ENCODE peak calls at places on chromosomes 3 and 15, in eight cellular contexts. One of them, this sample, is unnamed.

GRCh38 chr3:111831840-111832239 is 27.2 kb upstream of the PHLDB2 start:
- DNase-seq in left cardiac atrium: no peak
- DNase-seq in tibial nerve: no peak
- DNase-seq in ovary: no peak
- DNase-seq in RCC 7860: peak; percentile 66
- DNase-seq in MG63: no peak
- DNase-seq in left lobe of liver: no peak
- DNase-seq in Right ventricle myocardium superior: no peak
- DNase-seq in this sample: no peak

GRCh38 chr3:159821148-159821547 is 167.5 kb upstream of the IL12A start:
- DNase-seq in left cardiac atrium: no peak
- DNase-seq in tibial nerve: no peak
- DNase-seq in ovary: no peak
- DNase-seq in RCC 7860: peak; percentile 71
- DNase-seq in MG63: no peak
- DNase-seq in left lobe of liver: no peak
- DNase-seq in Right ventricle myocardium superior: no peak
- DNase-seq in this sample: no peak

GRCh38 chr3:49098429-49098828 is 4.6 kb upstream of the QRICH1 start:
- DNase-seq in left cardiac atrium: peak; percentile 33
- DNase-seq in tibial nerve: no peak
- DNase-seq in ovary: no peak
- DNase-seq in RCC 7860: no peak
- DNase-seq in MG63: no peak
- DNase-seq in left lobe of liver: no peak
- DNase-seq in Right ventricle myocardium superior: peak; percentile 75
- DNase-seq in this sample: no peak

GRCh38 chr15:59224474-59224873 is 17.8 kb downstream of the LDHAL6B start:
- DNase-seq in left cardiac atrium: peak; percentile 67
- DNase-seq in tibial nerve: no peak
- DNase-seq in ovary: no peak
- DNase-seq in RCC 7860: no peak
- DNase-seq in MG63: no peak
- DNase-seq in left lobe of liver: peak; percentile 51
- DNase-seq in Right ventricle myocardium superior: peak; percentile 58
- DNase-seq in this sample: peak; percentile 54

GRCh38 chr15:40070166-40070557 is 31.2 kb upstream of the SRP14 start:
- DNase-seq in left cardiac atrium: no peak
- DNase-seq in tibial nerve: no peak
- DNase-seq in ovary: no peak
- DNase-seq in RCC 7860: no peak
- DNase-seq in MG63: no peak
- DNase-seq in left lobe of liver: no peak
- DNase-seq in Right ventricle myocardium superior: no peak
- DNase-seq in this sample: no peak

GRCh38 chr3:72664576-72664975 is 183.7 kb downstream of the SHQ1 start:
- DNase-seq in left cardiac atrium: no peak
- DNase-seq in tibial nerve: no peak
- DNase-seq in ovary: no peak
- DNase-seq in RCC 7860: no peak
- DNase-seq in MG63: no peak
- DNase-seq in left lobe of liver: no peak
- DNase-seq in Right ventricle myocardium superior: no peak
- DNase-seq in this sample: no peak

GRCh38 chr3:63611382-63611781 is 41.1 kb upstream of the SNTN start:
- DNase-seq in left cardiac atrium: no peak
- DNase-seq in tibial nerve: no peak
- DNase-seq in ovary: no peak
- DNase-seq in RCC 7860: no peak
- DNase-seq in MG63: no peak
- DNase-seq in left lobe of liver: no peak
- DNase-seq in Right ventricle myocardium superior: no peak
- DNase-seq in this sample: no peak

GRCh38 chr3:48345946-48346572 is 12.6 kb upstream of the SPINK8 start:
- DNase-seq in left cardiac atrium: no peak
- DNase-seq in tibial nerve: no peak
- DNase-seq in ovary: no peak
- DNase-seq in RCC 7860: no peak
- DNase-seq in MG63: no peak
- DNase-seq in left lobe of liver: no peak
- DNase-seq in Right ventricle myocardium superior: no peak
- DNase-seq in this sample: no peak

GRCh38 chr15:78374436-78375393 is 34.6 kb downstream of the CRABP1 start:
- DNase-seq in left cardiac atrium: no peak
- DNase-seq in tibial nerve: no peak
- DNase-seq in ovary: no peak
- DNase-seq in RCC 7860: peak; percentile 18
- DNase-seq in MG63: peak; percentile 17
- DNase-seq in left lobe of liver: peak; percentile 87
- DNase-seq in Right ventricle myocardium superior: no peak
- DNase-seq in this sample: peak; percentile 91

GRCh38 chr3:51389423-51390183 is 1.5 kb upstream of the RBM15B start:
- DNase-seq in left cardiac atrium: peak; percentile 63
- DNase-seq in tibial nerve: no peak
- DNase-seq in ovary: no peak
- DNase-seq in RCC 7860: peak; percentile 14
- DNase-seq in MG63: peak; percentile 35
- DNase-seq in left lobe of liver: peak; percentile 53
- DNase-seq in Right ventricle myocardium superior: peak; percentile 68
- DNase-seq in this sample: peak; percentile 39

GRCh38 chr15:98513428-98513991 is 134.8 kb upstream of the IGF1R start:
- DNase-seq in left cardiac atrium: no peak
- DNase-seq in tibial nerve: no peak
- DNase-seq in ovary: no peak
- DNase-seq in RCC 7860: no peak
- DNase-seq in MG63: no peak
- DNase-seq in left lobe of liver: no peak
- DNase-seq in Right ventricle myocardium superior: no peak
- DNase-seq in this sample: no peak

GRCh38 chr3:101509811-101510210 is 3.2 kb downstream of the SENP7 start:
- DNase-seq in left cardiac atrium: no peak
- DNase-seq in tibial nerve: no peak
- DNase-seq in ovary: no peak
- DNase-seq in RCC 7860: no peak
- DNase-seq in MG63: no peak
- DNase-seq in left lobe of liver: no peak
- DNase-seq in Right ventricle myocardium superior: no peak
- DNase-seq in this sample: no peak

GRCh38 chr15:39691229-39691628 is 91.4 kb downstream of the FSIP1 start:
- DNase-seq in left cardiac atrium: no peak
- DNase-seq in tibial nerve: no peak
- DNase-seq in ovary: no peak
- DNase-seq in RCC 7860: no peak
- DNase-seq in MG63: no peak
- DNase-seq in left lobe of liver: no peak
- DNase-seq in Right ventricle myocardium superior: no peak
- DNase-seq in this sample: no peak

GRCh38 chr15:72005483-72005882 is 112.5 kb downstream of the MYO9A start:
- DNase-seq in left cardiac atrium: no peak
- DNase-seq in tibial nerve: no peak
- DNase-seq in ovary: no peak
- DNase-seq in RCC 7860: no peak
- DNase-seq in MG63: no peak
- DNase-seq in left lobe of liver: no peak
- DNase-seq in Right ventricle myocardium superior: no peak
- DNase-seq in this sample: no peak

GRCh38 chr3:52218026-52218425 is 7.4 kb downstream of the TLR9 start:
- DNase-seq in left cardiac atrium: no peak
- DNase-seq in tibial nerve: no peak
- DNase-seq in ovary: no peak
- DNase-seq in RCC 7860: no peak
- DNase-seq in MG63: no peak
- DNase-seq in left lobe of liver: no peak
- DNase-seq in Right ventricle myocardium superior: no peak
- DNase-seq in this sample: peak; percentile 67

GRCh38 chr3:182292586-182292985 is 500.7 kb upstream of the ATP11B start:
- DNase-seq in left cardiac atrium: no peak
- DNase-seq in tibial nerve: no peak
- DNase-seq in ovary: no peak
- DNase-seq in RCC 7860: no peak
- DNase-seq in MG63: no peak
- DNase-seq in left lobe of liver: no peak
- DNase-seq in Right ventricle myocardium superior: no peak
- DNase-seq in this sample: no peak

GRCh38 chr3:130692455-130692854 is 54.2 kb downstream of the PIK3R4 start:
- DNase-seq in left cardiac atrium: no peak
- DNase-seq in tibial nerve: no peak
- DNase-seq in ovary: no peak
- DNase-seq in RCC 7860: no peak
- DNase-seq in MG63: no peak
- DNase-seq in left lobe of liver: no peak
- DNase-seq in Right ventricle myocardium superior: no peak
- DNase-seq in this sample: no peak

GRCh38 chr15:70030851-70031645 is 66.7 kb downstream of the TLE3 start:
- DNase-seq in left cardiac atrium: no peak
- DNase-seq in tibial nerve: no peak
- DNase-seq in ovary: no peak
- DNase-seq in RCC 7860: no peak
- DNase-seq in MG63: no peak
- DNase-seq in left lobe of liver: no peak
- DNase-seq in Right ventricle myocardium superior: no peak
- DNase-seq in this sample: no peak

This sample was measured in right lobe of liver.